ENCODE peak calls at places on chromosomes 11 and 22, in six cellular contexts. One of them, this sample, is unnamed.

GRCh38 chr22:30036656-30037055 is 43.6 kb upstream of the HORMAD2 start:
- DNase-seq in adrenal gland: no peak
- DNase-seq in ovary: no peak
- DNase-seq in HCT116: peak
- DNase-seq in H1: no peak
- DNase-seq in vagina: no peak
- DNase-seq in this sample: no peak

GRCh38 chr11:11441091-11441490 is 88.0 kb upstream of the CSNK2A3 start:
- DNase-seq in adrenal gland: no peak
- DNase-seq in ovary: no peak
- DNase-seq in HCT116: no peak
- DNase-seq in H1: no peak
- DNase-seq in vagina: no peak
- DNase-seq in this sample: no peak

GRCh38 chr11:126115820-126116319 is 53.2 kb upstream of the CDON start:
- DNase-seq in adrenal gland: peak
- DNase-seq in ovary: peak
- DNase-seq in HCT116: peak
- DNase-seq in H1: no peak
- DNase-seq in vagina: no peak
- DNase-seq in this sample: peak

GRCh38 chr22:24400726-24401596 is 26.4 kb upstream of the ADORA2A start:
- DNase-seq in adrenal gland: no peak
- DNase-seq in ovary: no peak
- DNase-seq in HCT116: no peak
- DNase-seq in H1: no peak
- DNase-seq in vagina: no peak
- DNase-seq in this sample: no peak

GRCh38 chr11:128180446-128181089 is 406.8 kb downstream of the ETS1 start:
- DNase-seq in adrenal gland: no peak
- DNase-seq in ovary: no peak
- DNase-seq in HCT116: no peak
- DNase-seq in H1: no peak
- DNase-seq in vagina: no peak
- DNase-seq in this sample: no peak

GRCh38 chr11:13940611-13941256 is 21.8 kb upstream of the SPON1 start:
- DNase-seq in adrenal gland: no peak
- DNase-seq in ovary: no peak
- DNase-seq in HCT116: no peak
- DNase-seq in H1: no peak
- DNase-seq in vagina: peak
- DNase-seq in this sample: no peak

GRCh38 chr22:50194037-50194809 is 6.6 kb upstream of the SELENOO start:
- DNase-seq in adrenal gland: no peak
- DNase-seq in ovary: no peak
- DNase-seq in HCT116: no peak
- DNase-seq in H1: no peak
- DNase-seq in vagina: no peak
- DNase-seq in this sample: no peak

GRCh38 chr11:13098067-13098466 is 89.0 kb downstream of the RASSF10 start:
- DNase-seq in adrenal gland: no peak
- DNase-seq in ovary: no peak
- DNase-seq in HCT116: no peak
- DNase-seq in H1: no peak
- DNase-seq in vagina: no peak
- DNase-seq in this sample: peak

GRCh38 chr22:23113847-23114720 is 27.7 kb downstream of the RSPH14 start:
- DNase-seq in adrenal gland: no peak
- DNase-seq in ovary: no peak
- DNase-seq in HCT116: no peak
- DNase-seq in H1: no peak
- DNase-seq in vagina: no peak
- DNase-seq in this sample: no peak

GRCh38 chr11:86818466-86819282 is 18.3 kb downstream of the PRSS23 start:
- DNase-seq in adrenal gland: no peak
- DNase-seq in ovary: no peak
- DNase-seq in HCT116: peak
- DNase-seq in H1: no peak
- DNase-seq in vagina: no peak
- DNase-seq in this sample: no peak

GRCh38 chr11:119702261-119702591 is 26.8 kb downstream of the NECTIN1 start:
- DNase-seq in adrenal gland: no peak
- DNase-seq in ovary: no peak
- DNase-seq in HCT116: no peak
- DNase-seq in H1: no peak
- DNase-seq in vagina: no peak
- DNase-seq in this sample: no peak

GRCh38 chr11:133928628-133929059 is 28.1 kb downstream of the IGSF9B start:
- DNase-seq in adrenal gland: no peak
- DNase-seq in ovary: no peak
- DNase-seq in HCT116: no peak
- DNase-seq in H1: no peak
- DNase-seq in vagina: no peak
- DNase-seq in this sample: peak

GRCh38 chr11:10443721-10444120 is 11.3 kb upstream of the AMPD3 start:
- DNase-seq in adrenal gland: no peak
- DNase-seq in ovary: no peak
- DNase-seq in HCT116: no peak
- DNase-seq in H1: no peak
- DNase-seq in vagina: no peak
- DNase-seq in this sample: no peak

GRCh38 chr11:3877252-3878035 is 22.0 kb downstream of the STIM1 start:
- DNase-seq in adrenal gland: no peak
- DNase-seq in ovary: no peak
- DNase-seq in HCT116: no peak
- DNase-seq in H1: no peak
- DNase-seq in vagina: no peak
- DNase-seq in this sample: no peak

GRCh38 chr22:20239951-20240773 is 28.0 kb downstream of the RTN4R start:
- DNase-seq in adrenal gland: no peak
- DNase-seq in ovary: peak
- DNase-seq in HCT116: no peak
- DNase-seq in H1: no peak
- DNase-seq in vagina: no peak
- DNase-seq in this sample: no peak

GRCh38 chr11:57202282-57202681 is 20.5 kb downstream of the LRRC55 start:
- DNase-seq in adrenal gland: no peak
- DNase-seq in ovary: no peak
- DNase-seq in HCT116: no peak
- DNase-seq in H1: no peak
- DNase-seq in vagina: no peak
- DNase-seq in this sample: no peak

GRCh38 chr11:1128333-1129142 is 29.2 kb upstream of the MUC5AC start:
- DNase-seq in adrenal gland: no peak
- DNase-seq in ovary: no peak
- DNase-seq in HCT116: no peak
- DNase-seq in H1: no peak
- DNase-seq in vagina: no peak
- DNase-seq in this sample: peak

GRCh38 chr11:112206071-112206470 is 20.2 kb upstream of the PTS start:
- DNase-seq in adrenal gland: no peak
- DNase-seq in ovary: no peak
- DNase-seq in HCT116: no peak
- DNase-seq in H1: no peak
- DNase-seq in vagina: no peak
- DNase-seq in this sample: no peak

GRCh38 chr11:10861047-10861446 is 3.2 kb upstream of the ZBED5 start:
- DNase-seq in adrenal gland: no peak
- DNase-seq in ovary: no peak
- DNase-seq in HCT116: no peak
- DNase-seq in H1: no peak
- DNase-seq in vagina: no peak
- DNase-seq in this sample: no peak

GRCh38 chr22:27984723-27985122 is 65.7 kb upstream of the PITPNB start:
- DNase-seq in adrenal gland: no peak
- DNase-seq in ovary: peak
- DNase-seq in HCT116: no peak
- DNase-seq in H1: peak
- DNase-seq in vagina: no peak
- DNase-seq in this sample: no peak

GRCh38 chr11:95341246-95341645 is 110.2 kb upstream of the SESN3 start:
- DNase-seq in adrenal gland: no peak
- DNase-seq in ovary: no peak
- DNase-seq in HCT116: no peak
- DNase-seq in H1: no peak
- DNase-seq in vagina: no peak
- DNase-seq in this sample: no peak

GRCh38 chr11:111913997-111914396 is 1.5 kb downstream of the HSPB2 start:
- DNase-seq in adrenal gland: peak
- DNase-seq in ovary: peak
- DNase-seq in HCT116: no peak
- DNase-seq in H1: no peak
- DNase-seq in vagina: no peak
- DNase-seq in this sample: peak

GRCh38 chr11:78715639-78716311 is 141.1 kb upstream of the NARS2 start:
- DNase-seq in adrenal gland: peak
- DNase-seq in ovary: no peak
- DNase-seq in HCT116: peak
- DNase-seq in H1: peak
- DNase-seq in vagina: no peak
- DNase-seq in this sample: no peak

GRCh38 chr11:119518746-119519382 is 95.9 kb upstream of the THY1 start:
- DNase-seq in adrenal gland: no peak
- DNase-seq in ovary: no peak
- DNase-seq in HCT116: no peak
- DNase-seq in H1: peak
- DNase-seq in vagina: no peak
- DNase-seq in this sample: no peak

GRCh38 chr22:37533995-37534394 is 14.8 kb upstream of the CARD10 start:
- DNase-seq in adrenal gland: no peak
- DNase-seq in ovary: no peak
- DNase-seq in HCT116: peak
- DNase-seq in H1: no peak
- DNase-seq in vagina: no peak
- DNase-seq in this sample: no peak

GRCh38 chr11:94519478-94520084 is 7.3 kb downstream of the C11orf97 start:
- DNase-seq in adrenal gland: peak
- DNase-seq in ovary: no peak
- DNase-seq in HCT116: peak
- DNase-seq in H1: no peak
- DNase-seq in vagina: no peak
- DNase-seq in this sample: no peak

GRCh38 chr11:118694185-118694584 is 14.7 kb upstream of the TREH start:
- DNase-seq in adrenal gland: no peak
- DNase-seq in ovary: no peak
- DNase-seq in HCT116: no peak
- DNase-seq in H1: no peak
- DNase-seq in vagina: no peak
- DNase-seq in this sample: no peak

GRCh38 chr22:48450188-48450825 is 1377.4 kb downstream of the BRD1 start:
- DNase-seq in adrenal gland: no peak
- DNase-seq in ovary: no peak
- DNase-seq in HCT116: no peak
- DNase-seq in H1: no peak
- DNase-seq in vagina: no peak
- DNase-seq in this sample: no peak

GRCh38 chr11:69642913-69643632 is 2.1 kb downstream of the CCND1 start:
- DNase-seq in adrenal gland: peak
- DNase-seq in ovary: peak
- DNase-seq in HCT116: no peak
- DNase-seq in H1: peak
- DNase-seq in vagina: no peak
- DNase-seq in this sample: peak
- TF ChIP-seq POLR2A in adrenal gland: peak
- TF ChIP-seq POLR2A in ovary: no peak
- TF ChIP-seq POLR2A in HCT116: no peak
- TF ChIP-seq POLR2A in H1: peak
- TF ChIP-seq POLR2A in vagina: no peak
- TF ChIP-seq POLR2A in this sample: no peak

GRCh38 chr11:62855571-62856332 is 16.4 kb upstream of the WDR74 start:
- DNase-seq in adrenal gland: peak
- DNase-seq in ovary: peak
- DNase-seq in HCT116: peak
- DNase-seq in H1: peak
- DNase-seq in vagina: peak
- DNase-seq in this sample: peak
- H3K27ac ChIP-seq in adrenal gland: no peak
- H3K27ac ChIP-seq in ovary: peak
- H3K27ac ChIP-seq in HCT116: peak
- H3K27ac ChIP-seq in H1: peak
- H3K27ac ChIP-seq in vagina: peak
- H3K27ac ChIP-seq in this sample: peak

GRCh38 chr11:19973136-19973635 is 187.1 kb downstream of the DBX1 start:
- DNase-seq in adrenal gland: no peak
- DNase-seq in ovary: no peak
- DNase-seq in HCT116: no peak
- DNase-seq in H1: no peak
- DNase-seq in vagina: no peak
- DNase-seq in this sample: no peak

GRCh38 chr11:19976281-19976941 is 183.9 kb downstream of the DBX1 start:
- DNase-seq in adrenal gland: no peak
- DNase-seq in ovary: no peak
- DNase-seq in HCT116: no peak
- DNase-seq in H1: no peak
- DNase-seq in vagina: no peak
- DNase-seq in this sample: no peak

GRCh38 chr11:19972637-19973036 is 187.6 kb downstream of the DBX1 start:
- DNase-seq in adrenal gland: no peak
- DNase-seq in ovary: no peak
- DNase-seq in HCT116: no peak
- DNase-seq in H1: no peak
- DNase-seq in vagina: no peak
- DNase-seq in this sample: no peak

GRCh38 chr11:19975414-19975990 is 184.8 kb downstream of the DBX1 start:
- DNase-seq in adrenal gland: no peak
- DNase-seq in ovary: no peak
- DNase-seq in HCT116: no peak
- DNase-seq in H1: no peak
- DNase-seq in vagina: no peak
- DNase-seq in this sample: no peak

GRCh38 chr11:19974886-19975285 is 185.4 kb downstream of the DBX1 start:
- DNase-seq in adrenal gland: no peak
- DNase-seq in ovary: no peak
- DNase-seq in HCT116: no peak
- DNase-seq in H1: no peak
- DNase-seq in vagina: no peak
- DNase-seq in this sample: no peak
- H3K4me3 ChIP-seq in adrenal gland: no peak
- H3K4me3 ChIP-seq in ovary: no peak
- H3K4me3 ChIP-seq in HCT116: no peak
- H3K4me3 ChIP-seq in H1: no peak
- H3K4me3 ChIP-seq in vagina: no peak
- H3K4me3 ChIP-seq in this sample: no peak

DNA sequence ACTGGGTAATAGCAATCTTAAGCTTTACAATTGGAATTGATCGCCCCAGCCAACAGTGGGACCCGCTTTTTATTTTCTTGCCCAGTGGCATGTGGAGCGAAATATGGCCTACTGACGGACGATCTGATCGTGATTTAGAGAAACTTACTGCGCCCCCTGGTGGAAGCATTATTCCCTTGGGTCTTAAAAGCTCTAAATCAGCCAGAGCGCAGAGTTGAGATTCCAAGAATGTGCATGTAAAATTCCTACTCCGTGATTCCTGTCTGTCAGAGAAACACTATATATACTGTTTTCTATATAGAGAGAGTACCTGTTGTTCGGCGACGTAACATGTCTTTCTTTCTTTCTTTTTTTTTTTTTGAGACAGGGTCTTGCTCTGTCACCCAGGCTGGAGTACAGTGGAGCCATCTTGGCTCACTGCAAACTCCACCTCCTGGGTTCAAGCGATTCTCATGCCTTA is 3.7 kb upstream of the DPF2 start:
- DNase-seq in adrenal gland: peak
- DNase-seq in ovary: peak
- DNase-seq in HCT116: peak
- DNase-seq in H1: peak
- DNase-seq in vagina: no peak
- DNase-seq in this sample: peak
- TF ChIP-seq POLR2A in adrenal gland: no peak
- TF ChIP-seq POLR2A in ovary: no peak
- TF ChIP-seq POLR2A in HCT116: peak
- TF ChIP-seq POLR2A in H1: no peak
- TF ChIP-seq POLR2A in vagina: no peak
- TF ChIP-seq POLR2A in this sample: no peak